ENCODE peak calls at places on chromosome 16, in four cellular contexts. T is GM04504, K is glomerular endothelial cell, M is right atrium auricular region. B is an unnamed sample.

GRCh38 chr16:48959204-48959603 is 322.4 kb downstream of the CBLN1 start:
- DNase-seq in T (no peak), K (no peak), M (no peak), B (no peak)

GRCh38 chr16:12242516-12242915 is 266.0 kb downstream of the SNX29 start:
- DNase-seq in T (no peak), K (no peak), M (no peak), B (no peak)

GRCh38 chr16:30741461-30741914 is 6.7 kb upstream of the PHKG2 start:
- DNase-seq in T (peak; percentile 58), K (peak; percentile 78), M (no peak), B (peak; percentile 72)

GRCh38 chr16:86219655-86220445 is 290.5 kb upstream of the FOXF1 start:
- DNase-seq in T (no peak), K (no peak), M (no peak), B (no peak)

GRCh38 chr16:73210686-73211085 is 162.8 kb upstream of the ZFHX3 start:
- DNase-seq in T (no peak), K (no peak), M (no peak), B (no peak)

GRCh38 chr16:85912271-85912974 is 13.5 kb downstream of the IRF8 start:
- DNase-seq in T (no peak), K (no peak), M (no peak), B (no peak)

GRCh38 chr16:48536600-48537200 is 73.3 kb downstream of the N4BP1 start:
- DNase-seq in T (no peak), K (no peak), M (peak; percentile 62), B (no peak)

GRCh38 chr16:11901091-11901490 is 14.7 kb downstream of the GSPT1 start:
- DNase-seq in T (no peak), K (no peak), M (no peak), B (no peak)

GRCh38 chr16:16163571-16163970 is 59.7 kb downstream of the ABCC6 start:
- DNase-seq in T (no peak), K (no peak), M (no peak), B (no peak)

GRCh38 chr16:67246081-67246944 is 968 bp downstream of the FHOD1 start:
- DNase-seq in T (peak; percentile 59), K (no peak), M (peak; percentile 78), B (no peak)

GRCh38 chr16:57618306-57619132 is 9.9 kb upstream of the ADGRG1 start:
- DNase-seq in T (no peak), K (no peak), M (no peak), B (no peak)